ENCODE peak calls at places on chromosomes 11 and 22, in six cellular contexts. Y is H1, N is uterus, D is A549, Z is adrenal gland, W is tibial nerve. O is an unnamed sample.

GRCh38 chr11:45106440-45106839 is 40.0 kb upstream of the PRDM11 start:
- DNase-seq in Y (no peak), D (no peak), W (no peak), Z (no peak), N (no peak), O (no peak)

GRCh38 chr11:121892131-121892681 is 223.8 kb downstream of the BLID start:
- DNase-seq in N (no peak), W (no peak), Y (peak; percentile 27), D (no peak), Z (no peak), O (no peak)

GRCh38 chr11:133893381-133893780 is 48.1 kb upstream of the SPATA19 start:
- DNase-seq in Z (no peak), W (no peak), Y (no peak), D (no peak), N (no peak), O (no peak)

GRCh38 chr11:48093795-48094642 is 113.7 kb downstream of the PTPRJ start:
- DNase-seq in Z (no peak), D (no peak), Y (no peak), W (no peak), N (no peak), O (peak; percentile 85)

GRCh38 chr11:60184824-60185511 is 2.1 kb upstream of the MS4A6A start:
- DNase-seq in D (no peak), N (no peak), Y (no peak), Z (no peak), W (no peak), O (no peak)

GRCh38 chr11:66723693-66724092 is 5.3 kb downstream of the SPTBN2 start:
- DNase-seq in D (no peak), W (no peak), Z (no peak), N (no peak), Y (no peak), O (no peak)

GRCh38 chr11:10600570-10601248 is 32.2 kb upstream of the LYVE1 start:
- DNase-seq in D (no peak), Y (no peak), W (no peak), Z (no peak), N (no peak), O (no peak)

GRCh38 chr11:3867209-3868071 is 12.0 kb downstream of the STIM1 start:
- DNase-seq in Z (peak; percentile 40), W (no peak), D (no peak), N (peak; percentile 19), Y (no peak), O (no peak)

GRCh38 chr22:43136255-43136654 is 6.9 kb downstream of the MCAT start:
- DNase-seq in Y (no peak), W (no peak), N (no peak), Z (no peak), D (peak; percentile 65), O (peak; percentile 69)

GRCh38 chr11:107683807-107684206 is 28.0 kb downstream of the SLN start:
- DNase-seq in Y (no peak), D (peak; percentile 25), Z (no peak), N (no peak), W (no peak), O (peak; percentile 53)

GRCh38 chr11:65415499-65416340 is 6.9 kb upstream of the NEAT1 start:
- DNase-seq in Y (no peak), D (no peak), W (peak; percentile 14), N (peak; percentile 25), Z (no peak), O (no peak)
- H3K4me1 ChIP-seq in Y (peaks cover 39% of the 10 kb centered on the region), D (peaks cover 49% of the 10 kb centered on the region), W (peaks cover 59% of the 10 kb centered on the region), N (no peaks in the 10 kb centered on the region), Z (peaks cover 54% of the 10 kb centered on the region), O (peaks cover 37% of the 10 kb centered on the region)

DNA sequence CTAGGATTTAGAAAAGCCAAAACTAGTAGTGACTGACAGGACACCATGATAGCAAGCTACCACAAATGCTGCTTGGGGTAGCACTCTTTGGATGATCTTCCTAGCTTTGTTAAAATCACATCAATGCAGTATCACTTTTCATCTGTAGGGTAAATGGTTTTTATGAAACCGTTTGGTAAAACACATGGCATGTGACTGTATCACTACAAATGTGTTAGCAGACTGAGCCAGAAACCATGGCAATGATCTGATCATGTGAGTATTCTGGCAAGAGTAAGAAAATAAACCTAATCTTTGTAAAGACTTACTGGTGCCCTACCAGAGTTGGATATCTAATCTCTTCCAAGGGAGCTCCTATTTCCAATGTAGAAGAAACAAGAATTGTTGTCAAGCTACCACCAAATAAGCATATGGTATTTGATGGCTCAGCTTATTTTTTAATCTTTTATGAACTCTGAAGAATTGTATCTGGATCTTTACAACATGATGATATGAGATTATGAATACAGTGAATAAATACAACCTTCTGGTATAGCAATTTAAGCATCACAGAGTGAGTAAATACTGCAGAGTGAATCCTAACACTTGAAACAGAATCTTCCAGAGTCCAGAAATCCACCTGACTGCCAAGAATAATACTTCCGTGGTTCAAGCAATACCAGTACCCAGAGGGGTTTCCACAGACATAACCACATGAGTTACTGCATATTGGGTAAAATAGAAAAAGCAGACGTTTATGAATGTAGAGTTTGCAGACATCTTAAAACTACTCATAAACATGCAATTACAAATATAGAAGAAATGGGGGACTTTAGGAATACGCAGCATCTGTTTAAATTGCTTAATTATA is 238.9 kb downstream of the TTC28 start:
- DNase-seq in N (no peak), W (no peak), D (no peak), Z (peak; percentile 18), Y (no peak), O (no peak)
- H3K4me3 ChIP-seq in N (peak overlapping the region; percentile 43), W (no peak overlapping the region), D (no peak overlapping the region), Z (no peak overlapping the region), Y (no peak overlapping the region), O (no peak overlapping the region)

GRCh38 chr11:1480555-1481482 is 5.8 kb downstream of the MOB2 start:
- DNase-seq in Z (no peak), N (peak; percentile 23), D (no peak), W (no peak), Y (no peak), O (no peak)
- H3K4me1 ChIP-seq in Z (peaks cover 12% of the 10 kb centered on the region), N (no peaks in the 10 kb centered on the region), D (no peaks in the 10 kb centered on the region), W (peaks cover 39% of the 10 kb centered on the region), Y (no peaks in the 10 kb centered on the region), O (no peaks in the 10 kb centered on the region)

DNA sequence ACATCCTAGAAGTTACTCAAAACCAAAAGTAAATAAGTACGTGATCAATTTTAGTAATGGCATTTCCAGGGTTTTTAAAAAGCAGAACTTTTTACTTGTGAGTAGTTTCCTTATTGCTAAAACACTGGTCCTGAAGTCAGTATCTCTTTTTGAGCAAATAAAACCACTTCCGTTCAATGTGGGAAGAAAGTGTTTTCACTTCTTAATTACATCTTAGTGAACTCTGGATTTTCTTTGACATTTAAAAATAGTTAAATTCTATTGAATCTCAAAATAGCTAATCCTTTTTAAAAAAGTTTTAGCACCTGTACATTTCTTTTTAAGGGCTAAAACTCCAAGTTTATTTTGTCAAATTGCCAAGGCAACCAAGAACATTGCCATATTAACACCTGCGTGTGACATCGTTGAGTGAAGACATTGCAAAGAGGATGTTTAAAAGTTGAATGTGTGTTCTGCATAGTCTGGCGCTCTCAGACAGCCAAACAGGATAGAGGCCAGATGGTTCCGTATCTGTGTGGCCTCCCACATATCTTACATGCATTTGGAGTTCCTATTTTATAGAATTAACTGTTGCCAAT is 17.2 kb upstream of the OR5B21 start:
- DNase-seq in N (no peak), W (no peak), Y (no peak), D (no peak), Z (no peak), O (no peak)
- H3K4me3 ChIP-seq in N (no peak overlapping the region), W (peak overlapping the region; percentile 10), Y (no peak overlapping the region), D (no peak overlapping the region), Z (no peak overlapping the region), O (no peak overlapping the region)

O was measured in HAP-1.